ENCODE peak calls at places on chromosomes 7 and 10, in six cellular contexts. P is AG09309, Z is PC-3, C is retinal pigment epithelial cell, A is transverse colon, W is pancreas. B is an unnamed sample.

GRCh38 chr10:114337510-114338462 is 66.5 kb downstream of the AFAP1L2 start:
- DNase-seq in P (no peak), Z (no peak), C (no peak), A (no peak), W (no peak), B (no peak)

GRCh38 chr7:69166979-69167516 is 431.2 kb upstream of the AUTS2 start:
- DNase-seq in P (no peak), Z (no peak), C (no peak), A (no peak), W (no peak), B (no peak)

GRCh38 chr7:149497467-149498261 is at the start of gene ZNF746:
- DNase-seq in P (peak; percentile 24), Z (peak; percentile 79), C (peak; percentile 34), A (peak; percentile 85), W (peak; percentile 86), B (peak; percentile 89)

GRCh38 chr7:121558288-121558687 is 162.2 kb upstream of the FAM3C start:
- DNase-seq in P (no peak), Z (no peak), C (no peak), A (no peak), W (no peak), B (no peak)

GRCh38 chr7:70569335-70569819 is 562.6 kb upstream of the GALNT17 start:
- DNase-seq in P (no peak), Z (no peak), C (peak; percentile 52), A (no peak), W (no peak), B (no peak)

GRCh38 chr10:76977046-76977445 is 660.6 kb downstream of the KCNMA1 start:
- DNase-seq in P (no peak), Z (no peak), C (no peak), A (no peak), W (no peak), B (no peak)

GRCh38 chr7:131670401-131670800 is 114.0 kb upstream of the PODXL start:
- DNase-seq in P (no peak), Z (no peak), C (no peak), A (no peak), W (no peak), B (no peak)

GRCh38 chr7:90167361-90167760 is 13.1 kb downstream of the STEAP1 start:
- DNase-seq in P (no peak), Z (no peak), C (no peak), A (no peak), W (no peak), B (no peak)

GRCh38 chr10:47013469-47014169 is 102.4 kb downstream of the PTPN20 start:
- DNase-seq in P (no peak), Z (no peak), C (no peak), A (no peak), W (no peak), B (no peak)

GRCh38 chr7:116999316-116999715 is 46.0 kb downstream of the ST7 start:
- DNase-seq in P (no peak), Z (peak; percentile 24), C (peak; percentile 26), A (no peak), W (no peak), B (no peak)

GRCh38 chr7:132424821-132425739 is 151.2 kb downstream of the PLXNA4 start:
- DNase-seq in P (no peak), Z (no peak), C (no peak), A (no peak), W (no peak), B (no peak)

GRCh38 chr7:26686448-26686981 is 177.9 kb downstream of the SKAP2 start:
- DNase-seq in P (no peak), Z (peak; percentile 63), C (no peak), A (no peak), W (no peak), B (peak; percentile 11)

GRCh38 chr7:88218836-88219605 is 817 bp downstream of the SRI start:
- DNase-seq in P (no peak), Z (peak; percentile 53), C (peak; percentile 40), A (peak; percentile 80), W (peak; percentile 53), B (peak; percentile 46)

GRCh38 chr7:36075561-36075960 is 77.5 kb upstream of the EEPD1 start:
- DNase-seq in P (no peak), Z (no peak), C (no peak), A (no peak), W (no peak), B (no peak)

GRCh38 chr10:63365976-63366765 is 99.6 kb downstream of the JMJD1C start:
- DNase-seq in P (no peak), Z (peak; percentile 84), C (no peak), A (no peak), W (no peak), B (no peak)

GRCh38 chr7:137078781-137079180 is 210.3 kb downstream of the CHRM2 start:
- DNase-seq in P (no peak), Z (no peak), C (no peak), A (no peak), W (no peak), B (no peak)

GRCh38 chr10:86402283-86402931 is 35.8 kb upstream of the GRID1 start:
- DNase-seq in P (no peak), Z (no peak), C (no peak), A (no peak), W (no peak), B (no peak)

GRCh38 chr7:157010588-157011332 is at the start of gene MNX1:
- DNase-seq in P (no peak), Z (peak; percentile 75), C (no peak), A (peak; percentile 89), W (peak; percentile 93), B (peak; percentile 96)

GRCh38 chr7:86664486-86664885 is 20.8 kb downstream of the GRM3 start:
- DNase-seq in P (no peak), Z (no peak), C (no peak), A (no peak), W (no peak), B (no peak)

GRCh38 chr7:150988230-150989226 is 2.3 kb upstream of the NOS3 start:
- DNase-seq in P (no peak), Z (peak; percentile 37), C (no peak), A (peak; percentile 61), W (peak; percentile 49), B (no peak)

GRCh38 chr7:130721486-130722277 is 12.3 kb downstream of the KLF14 start:
- DNase-seq in P (peak; percentile 20), Z (peak; percentile 69), C (peak; percentile 39), A (peak; percentile 55), W (peak; percentile 59), B (peak; percentile 69)

GRCh38 chr10:77087406-77087805 is 550.2 kb downstream of the KCNMA1 start:
- DNase-seq in P (no peak), Z (peak; percentile 44), C (no peak), A (no peak), W (no peak), B (no peak)

GRCh38 chr7:142753366-142753765 is 4.1 kb downstream of the PRSS1 start:
- DNase-seq in P (no peak), Z (peak; percentile 67), C (no peak), A (no peak), W (peak; percentile 69), B (no peak)

GRCh38 chr7:142752376-142753225 is 3.3 kb downstream of the PRSS1 start:
- DNase-seq in P (no peak), Z (no peak), C (no peak), A (no peak), W (no peak), B (no peak)

GRCh38 chr7:142749218-142749993 is at the start of gene PRSS1:
- DNase-seq in P (no peak), Z (no peak), C (no peak), A (no peak), W (peak; percentile 84), B (peak; percentile 41)

GRCh38 chr7:142746268-142746667 is 3.0 kb upstream of the PRSS1 start:
- DNase-seq in P (no peak), Z (no peak), C (no peak), A (no peak), W (no peak), B (no peak)

DNA sequence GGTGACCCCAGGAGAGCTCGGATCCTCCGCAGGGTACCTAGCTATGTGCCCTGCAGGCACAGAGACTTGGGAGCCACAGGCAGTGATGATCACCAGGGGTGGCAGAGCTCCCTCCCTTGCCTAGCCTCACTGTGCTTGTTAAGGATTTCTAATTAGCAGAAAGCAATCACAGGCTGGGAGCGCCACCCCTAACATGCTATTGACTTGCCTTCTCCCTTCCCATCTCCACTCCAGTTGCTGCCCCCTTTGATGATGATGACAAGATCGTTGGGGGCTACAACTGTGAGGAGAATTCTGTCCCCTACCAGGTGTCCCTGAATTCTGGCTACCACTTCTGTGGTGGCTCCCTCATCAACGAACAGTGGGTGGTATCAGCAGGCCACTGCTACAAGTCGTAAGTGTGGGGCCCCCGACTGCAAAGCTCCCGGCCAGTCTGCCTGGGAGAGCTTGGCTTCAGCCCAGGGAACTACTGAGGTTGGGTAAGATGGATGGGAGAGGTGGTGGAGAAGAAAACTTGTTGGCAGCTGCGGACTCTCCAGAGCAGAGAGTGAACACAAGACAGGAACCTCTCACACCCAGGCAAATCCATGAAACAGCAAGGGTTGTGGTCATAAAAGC is 1.2 kb downstream of the PRSS1 start:
- DNase-seq in P (no peak), Z (no peak), C (no peak), A (no peak), W (no peak), B (no peak)
- TF ChIP-seq CTCF in P (no peak), Z (no peak), C (no peak), A (no peak), W (no peak), B (no peak)

GRCh38 chr7:43726466-43726865 is 2.9 kb downstream of the COA1 start:
- DNase-seq in P (no peak), Z (no peak), C (no peak), A (no peak), W (no peak), B (no peak)

GRCh38 chr7:43729924-43730248 is 563 bp upstream of the COA1 start:
- DNase-seq in P (no peak), Z (no peak), C (no peak), A (no peak), W (no peak), B (no peak)

GRCh38 chr7:43727494-43727893 is 1.8 kb downstream of the COA1 start:
- DNase-seq in P (no peak), Z (no peak), C (no peak), A (no peak), W (no peak), B (no peak)

GRCh38 chr7:43727003-43727402 is 2.3 kb downstream of the COA1 start:
- DNase-seq in P (no peak), Z (no peak), C (no peak), A (no peak), W (no peak), B (no peak)

GRCh38 chr7:43729214-43729923 is at the start of gene COA1:
- DNase-seq in P (peak; percentile 69), Z (peak; percentile 91), C (peak; percentile 71), A (peak; percentile 88), W (peak; percentile 80), B (peak; percentile 90)
- TF ChIP-seq CTCF in P (no peak), Z (no peak), C (no peak), A (no peak), W (no peak), B (no peak)

GRCh38 chr7:91852263-91852741 is 28.2 kb downstream of the MTERF1 start:
- DNase-seq in P (no peak), Z (peak; percentile 64), C (peak; percentile 14), A (no peak), W (no peak), B (no peak)
- TF ChIP-seq CTCF in P (peak; percentile 22), Z (peak; percentile 68), C (peak; percentile 33), A (no peak), W (no peak), B (no peak)

DNA sequence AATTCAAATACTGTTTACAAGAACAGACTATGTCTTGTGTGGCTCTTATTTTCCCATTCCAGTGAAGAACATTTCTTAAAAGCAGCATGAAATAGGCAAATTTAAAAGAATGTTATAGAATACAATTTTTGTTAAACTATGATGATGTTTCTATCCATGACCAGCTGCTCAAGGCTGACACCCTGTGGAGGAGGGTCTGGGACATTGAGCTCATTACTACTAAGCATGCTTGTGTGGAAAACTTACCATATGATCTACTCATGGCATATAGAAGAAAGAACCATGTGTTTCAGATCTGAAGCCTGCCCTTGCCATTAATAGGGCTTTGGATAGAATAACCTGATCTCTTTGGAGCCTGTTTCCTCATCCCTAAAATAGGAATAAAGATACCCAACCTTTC is 125.0 kb downstream of the FOXP2 start:
- DNase-seq in P (no peak), Z (peak; percentile 16), C (no peak), A (peak; percentile 7), W (no peak), B (peak; percentile 46)
- TF ChIP-seq CTCF in P (peak; percentile 67), Z (peak; percentile 52), C (peak; percentile 63), A (no peak), W (no peak), B (no peak)

B was measured in Calu3.